ENCODE peak calls at places on chromosomes 12 and 14, in six cellular contexts. M is HTR-8/SVneo, N is lung microvascular endothelial cell, X is ascending aorta, U is T-helper 2 cell, L is NT2/D1. Q is an unnamed sample.

GRCh38 chr14:103696466-103697071 is 18.7 kb downstream of the XRCC3 start:
- DNase-seq in U (no peak), L (no peak), X (peak; percentile 70), N (peak; percentile 35), M (no peak), Q (no peak)

GRCh38 chr14:92341791-92342190 is 18.8 kb downstream of the SLC24A4 start:
- DNase-seq in U (no peak), M (no peak), L (no peak), N (no peak), X (no peak), Q (no peak)

GRCh38 chr14:95156765-95157194 is 549 bp downstream of the DICER1 start:
- DNase-seq in N (peak; percentile 51), L (no peak), M (peak; percentile 17), U (peak; percentile 17), X (peak; percentile 65), Q (no peak)

GRCh38 chr14:78758333-78758732 is 588.2 kb downstream of the NRXN3 start:
- DNase-seq in U (no peak), L (peak; percentile 25), X (no peak), N (peak; percentile 23), M (no peak), Q (no peak)

GRCh38 chr12:81296556-81297305 is 218.9 kb downstream of the ACSS3 start:
- DNase-seq in N (peak; percentile 33), X (no peak), M (no peak), U (no peak), L (no peak), Q (no peak)

GRCh38 chr12:66239295-66239694 is 50.3 kb downstream of the IRAK3 start:
- DNase-seq in N (no peak), U (no peak), X (no peak), L (peak; percentile 13), M (no peak), Q (no peak)

GRCh38 chr12:17215754-17216153 is 609.8 kb upstream of the LMO3 start:
- DNase-seq in U (no peak), X (no peak), N (no peak), L (no peak), M (no peak), Q (no peak)

GRCh38 chr12:111993290-111994150 is 19.4 kb downstream of the TMEM116 start:
- DNase-seq in X (no peak), M (no peak), N (no peak), U (no peak), L (no peak), Q (no peak)

GRCh38 chr14:30994681-30995620 is 30.5 kb upstream of the AP4S1 start:
- DNase-seq in N (peak; percentile 56), L (no peak), X (no peak), M (no peak), U (no peak), Q (no peak)

Q was measured in thoracic aorta.